ENCODE peak calls at places on chromosome 4, in four cellular contexts. F is fibroblast of lung, E is endothelial cell of umbilical vein, X is HCT116. O is an unnamed sample.

GRCh38 chr4:153750197-153750817 is 9.5 kb downstream of the RNF175 start:
- DNase-seq in F (peak; percentile 62), E (peak; percentile 69), X (peak; percentile 54), O (peak; percentile 90)

GRCh38 chr4:174475528-174475927 is 46.8 kb downstream of the HPGD start:
- DNase-seq in F (no peak), E (no peak), X (no peak), O (no peak)

GRCh38 chr4:129641179-129641578 is 545.2 kb downstream of the C4orf33 start:
- DNase-seq in F (peak; percentile 34), E (peak; percentile 80), X (peak; percentile 42), O (peak; percentile 69)

GRCh38 chr4:103099691-103100392 is at the start of gene BDH2:
- DNase-seq in F (peak; percentile 94), E (peak; percentile 93), X (peak; percentile 79), O (peak; percentile 93)

GRCh38 chr4:109912706-109913621 is at the start of gene EGF:
- DNase-seq in F (peak; percentile 82), E (no peak), X (no peak), O (peak; percentile 84)

GRCh38 chr4:71050809-71051208 is 57.4 kb downstream of the DCK start:
- DNase-seq in F (peak; percentile 6), E (no peak), X (no peak), O (no peak)

GRCh38 chr4:128386761-128387599 is 99.4 kb upstream of the PGRMC2 start:
- DNase-seq in F (peak; percentile 98), E (peak; percentile 94), X (peak; percentile 67), O (peak; percentile 80)

GRCh38 chr4:173735055-173735454 is 205.0 kb upstream of the HAND2 start:
- DNase-seq in F (no peak), E (no peak), X (no peak), O (peak; percentile 48)

GRCh38 chr4:18166925-18167324 is 145.4 kb upstream of the LCORL start:
- DNase-seq in F (no peak), E (no peak), X (no peak), O (no peak)

GRCh38 chr4:2767046-2767704 is 11.0 kb upstream of the TNIP2 start:
- DNase-seq in F (no peak), E (no peak), X (no peak), O (no peak)

GRCh38 chr4:126955292-126956191 is 677.2 kb upstream of the INTU start:
- DNase-seq in F (no peak), E (no peak), X (no peak), O (no peak)

GRCh38 chr4:30866907-30867306 is 146.7 kb downstream of the PCDH7 start:
- DNase-seq in F (peak; percentile 63), E (no peak), X (no peak), O (no peak)

GRCh38 chr4:85825937-85826678 is 351.2 kb downstream of the ARHGAP24 start:
- DNase-seq in F (peak; percentile 80), E (peak; percentile 66), X (no peak), O (peak; percentile 24)

GRCh38 chr4:57048590-57049304 is 61.4 kb downstream of the IGFBP7 start:
- DNase-seq in F (peak; percentile 39), E (peak; percentile 48), X (no peak), O (no peak)

GRCh38 chr4:76699911-76700310 is 198.0 kb downstream of the SOWAHB start:
- DNase-seq in F (peak; percentile 41), E (no peak), X (no peak), O (no peak)
- H3K4me1 ChIP-seq in F (peaks cover 22% of the 10 kb centered on the region), E (peaks cover 27% of the 10 kb centered on the region), X (peaks cover 36% of the 10 kb centered on the region), O (peaks cover 12% of the 10 kb centered on the region)

GRCh38 chr4:42396361-42397255 is 680 bp upstream of the SHISA3 start:
- DNase-seq in F (no peak), E (no peak), X (no peak), O (no peak)
- TF ChIP-seq EZH2 in F (peak; percentile 32), E (no peak), X (no peak), O (no peak)

GRCh38 chr4:118076958-118077766 is 42.9 kb downstream of the NDST3 start:
- DNase-seq in F (peak; percentile 0), E (peak; percentile 24), X (peak; percentile 32), O (peak; percentile 74)
- TF ChIP-seq CTCF in F (peak; percentile 56), E (peak; percentile 72), X (peak; percentile 34), O (peak; percentile 64)

GRCh38 chr4:6115746-6116586 is 84.4 kb downstream of the JAKMIP1 start:
- DNase-seq in F (no peak), E (no peak), X (no peak), O (no peak)

GRCh38 chr4:6115342-6115741 is 85.0 kb downstream of the JAKMIP1 start:
- DNase-seq in F (no peak), E (no peak), X (no peak), O (no peak)

GRCh38 chr4:6113641-6114040 is 86.7 kb downstream of the JAKMIP1 start:
- DNase-seq in F (no peak), E (no peak), X (no peak), O (no peak)

GRCh38 chr4:6114181-6114580 is 86.2 kb downstream of the JAKMIP1 start:
- DNase-seq in F (no peak), E (no peak), X (no peak), O (no peak)

DNA sequence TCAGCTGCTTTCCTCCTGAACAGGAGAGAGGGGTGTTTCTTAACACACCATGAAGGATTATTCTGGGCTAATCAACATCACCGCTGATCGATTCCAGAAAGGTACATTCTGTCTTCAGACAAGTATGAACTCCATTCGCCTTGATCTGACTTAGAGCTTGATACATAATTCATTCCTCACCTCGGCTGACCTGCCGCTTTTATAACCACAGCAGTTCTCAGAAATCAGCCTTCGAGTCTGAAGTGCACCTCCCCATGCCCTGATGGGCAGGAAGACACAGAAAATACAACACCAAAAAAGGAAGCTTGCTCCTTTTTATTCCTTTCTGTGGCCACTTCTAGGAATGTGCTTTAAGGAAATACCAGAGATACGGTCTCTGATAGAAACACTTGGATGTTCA is 85.7 kb downstream of the JAKMIP1 start:
- DNase-seq in F (no peak), E (no peak), X (no peak), O (no peak)
- H3K4me1 ChIP-seq in F (no peaks in the 10 kb centered on the region), E (no peaks in the 10 kb centered on the region), X (no peaks in the 10 kb centered on the region), O (no peaks in the 10 kb centered on the region)

GRCh38 chr4:186104114-186104894 is at the start of gene FAM149A:
- DNase-seq in F (peak; percentile 6), E (no peak), X (peak; percentile 19), O (peak; percentile 21)
- TF ChIP-seq EZH2 in F (peak; percentile 67), E (peak; percentile 70), X (no peak), O (no peak)